ENCODE peak calls at places on chromosomes 11 and 22, in six cellular contexts. U is activated CD4-positive, alpha-beta memory T cell treated with anti-CD3 and anti-CD28 coated beads for 36 hours; W is stimulated activated CD4-positive, alpha-beta T cell treated with anti-CD3 and anti-CD28 coated beads, TNF-alpha, amount 100 ng/mL, for 1 hour; O is spleen; I is HAP-1; F is progenitor cell of endocrine pancreas. G is an unnamed sample.

GRCh38 chr11:129314381-129314780 is 61.3 kb upstream of the BARX2 start:
- DNase-seq in U (no peak), W (no peak), O (no peak), I (no peak), F (no peak), G (no peak)

GRCh38 chr11:81596709-81597108 is 1137.0 kb downstream of the FAM181B start:
- DNase-seq in U (no peak), W (no peak), O (no peak), I (no peak), F (no peak), G (no peak)

GRCh38 chr11:64834723-64835615 is 9.5 kb downstream of the CDC42BPG start:
- DNase-seq in U (no peak), W (no peak), O (no peak), I (no peak), F (no peak), G (no peak)

GRCh38 chr11:74636633-74637184 is 44.3 kb downstream of the POLD3 start:
- DNase-seq in U (no peak), W (no peak), O (no peak), I (no peak), F (no peak), G (no peak)

GRCh38 chr22:30127749-30128166 is 47.5 kb downstream of the HORMAD2 start:
- DNase-seq in U (no peak), W (no peak), O (no peak), I (no peak), F (no peak), G (no peak)

GRCh38 chr22:37519268-37520195 is at the start of gene CARD10:
- DNase-seq in U (no peak), W (no peak), O (no peak), I (peak), F (no peak), G (peak)

GRCh38 chr11:111585371-111585770 is 16.9 kb upstream of the SIK2 start:
- DNase-seq in U (no peak), W (no peak), O (no peak), I (no peak), F (no peak), G (no peak)

GRCh38 chr22:17411213-17411612 is 42.0 kb downstream of the CECR2 start:
- DNase-seq in U (no peak), W (no peak), O (no peak), I (no peak), F (no peak), G (no peak)

GRCh38 chr11:33329705-33330329 is 72.6 kb downstream of the HIPK3 start:
- DNase-seq in U (peak), W (no peak), O (no peak), I (peak), F (no peak), G (no peak)

GRCh38 chr22:46777609-46777970 is 15.1 kb downstream of the TBC1D22A start:
- DNase-seq in U (peak), W (peak), O (peak), I (no peak), F (no peak), G (no peak)

GRCh38 chr11:15560689-15561467 is 446.2 kb downstream of the INSC start:
- DNase-seq in U (no peak), W (no peak), O (no peak), I (no peak), F (no peak), G (no peak)

GRCh38 chr11:92955900-92956299 is 13.6 kb upstream of the MTNR1B start:
- DNase-seq in U (no peak), W (no peak), O (no peak), I (no peak), F (no peak), G (no peak)

GRCh38 chr11:85682330-85683305 is 3.4 kb downstream of the CCDC89 start:
- DNase-seq in U (peak), W (peak), O (peak), I (no peak), F (no peak), G (no peak)

GRCh38 chr11:113317297-113317696 is 2.9 kb downstream of the TTC12 start:
- DNase-seq in U (no peak), W (no peak), O (no peak), I (no peak), F (no peak), G (no peak)

GRCh38 chr22:25383892-25384291 is 164.5 kb downstream of the CRYBB2 start:
- DNase-seq in U (no peak), W (no peak), O (no peak), I (no peak), F (no peak), G (no peak)

G was measured in neuronal stem cell.